ENCODE peak calls at places on chromosomes 2 and 18, in eight cellular contexts. I, R, L, B, N, J, G and V are unnamed samples. For H3K36me3, the result is how much of the 10 kb centered on the place peaks cover.

GRCh38 chr18:44518666-44519065 is 162.0 kb upstream of the SETBP1 start:
- DNase-seq in I (no peak), R (peak), L (no peak), B (no peak), N (no peak), J (no peak), G (no peak), V (no peak)

GRCh38 chr18:26429535-26429934 is 118.8 kb downstream of the KCTD1 start:
- DNase-seq in I (peak), R (peak), L (peak), B (no peak), N (peak), J (no peak), G (no peak), V (no peak)

GRCh38 chr18:78241535-78242306 is 737.9 kb upstream of the SALL3 start:
- DNase-seq in I (no peak), R (no peak), L (no peak), B (no peak), N (no peak), J (no peak), G (no peak), V (no peak)

GRCh38 chr2:157900203-157900602 is 24.1 kb upstream of the ACVR1 start:
- DNase-seq in I (no peak), R (peak), L (no peak), B (no peak), N (no peak), J (no peak), G (no peak), V (no peak)

GRCh38 chr2:182818541-182819308 is 47.7 kb downstream of the FRZB start:
- DNase-seq in I (no peak), R (no peak), L (peak), B (no peak), N (no peak), J (no peak), G (no peak), V (peak)

GRCh38 chr18:6370410-6370809 is 44.3 kb downstream of the L3MBTL4 start:
- DNase-seq in I (no peak), R (no peak), L (no peak), B (no peak), N (no peak), J (no peak), G (no peak), V (no peak)

GRCh38 chr2:191245869-191246531 is 796 bp downstream of the MYO1B start:
- DNase-seq in I (peak), R (peak), L (peak), B (peak), N (peak), J (no peak), G (peak), V (peak)

GRCh38 chr2:227460079-227460485 is 11.9 kb upstream of the AGFG1 start:
- DNase-seq in I (peak), R (peak), L (no peak), B (no peak), N (no peak), J (no peak), G (no peak), V (no peak)

GRCh38 chr2:120516323-120517314 is 170.7 kb downstream of the INHBB start:
- DNase-seq in I (peak), R (no peak), L (no peak), B (no peak), N (no peak), J (no peak), G (no peak), V (no peak)

GRCh38 chr2:63719052-63719451 is 122.6 kb upstream of the UGP2 start:
- DNase-seq in I (no peak), R (no peak), L (no peak), B (no peak), N (no peak), J (no peak), G (no peak), V (no peak)

GRCh38 chr18:65735166-65735565 is 15.6 kb upstream of the CDH7 start:
- DNase-seq in I (no peak), R (no peak), L (no peak), B (no peak), N (no peak), J (no peak), G (no peak), V (no peak)

GRCh38 chr2:44803100-44803424 is 138.4 kb upstream of the SIX3 start:
- DNase-seq in I (no peak), R (no peak), L (no peak), B (no peak), N (no peak), J (no peak), G (no peak), V (no peak)

GRCh38 chr2:60406192-60406591 is 147.3 kb downstream of the BCL11A start:
- DNase-seq in I (no peak), R (no peak), L (no peak), B (no peak), N (no peak), J (no peak), G (no peak), V (no peak)

GRCh38 chr2:233449921-233450853 is 95.9 kb downstream of the DGKD start:
- DNase-seq in I (no peak), R (no peak), L (no peak), B (no peak), N (peak), J (no peak), G (no peak), V (no peak)

GRCh38 chr2:237201461-237202287 is 116.0 kb downstream of the COPS8 start:
- DNase-seq in I (peak), R (no peak), L (no peak), B (no peak), N (peak), J (peak), G (peak), V (no peak)

GRCh38 chr18:59665057-59666007 is 31.9 kb downstream of the CCBE1 start:
- DNase-seq in I (peak), R (no peak), L (no peak), B (no peak), N (no peak), J (no peak), G (no peak), V (no peak)

GRCh38 chr2:240983361-240983995 is 14.9 kb upstream of the SNED1 start:
- DNase-seq in I (peak), R (peak), L (peak), B (peak), N (peak), J (no peak), G (no peak), V (peak)

GRCh38 chr2:10311736-10312135 is 9.0 kb downstream of the HPCAL1 start:
- DNase-seq in I (no peak), R (no peak), L (no peak), B (no peak), N (no peak), J (no peak), G (no peak), V (no peak)

DNA sequence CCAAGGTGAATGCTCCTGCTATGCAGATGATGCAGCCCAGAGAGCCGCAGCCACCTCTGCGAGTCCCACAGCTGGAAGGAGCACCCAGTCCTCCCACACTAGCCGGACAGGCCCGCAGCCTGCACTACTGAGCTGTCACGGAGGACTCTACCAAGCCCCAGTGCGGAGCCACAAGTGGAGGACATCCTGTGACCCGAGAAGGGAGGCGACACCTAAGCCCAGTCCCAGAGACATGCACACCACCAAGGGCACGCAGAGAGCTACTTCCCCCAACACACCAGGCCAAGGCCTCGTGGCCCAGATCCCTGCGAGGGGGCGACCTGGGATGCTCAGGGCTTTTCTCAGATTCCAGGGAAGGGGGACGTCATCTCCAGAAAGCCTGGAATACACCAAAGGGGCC is 12.9 kb downstream of the HS1BP3 start:
- DNase-seq in I (no peak), R (no peak), L (no peak), B (peak), N (no peak), J (no peak), G (no peak), V (no peak)
- H3K4me3 ChIP-seq in I (no peak), R (no peak), L (no peak), B (no peak), N (no peak), J (peak), G (no peak), V (no peak)

GRCh38 chr18:46519870-46520269 is 137.2 kb downstream of the LOXHD1 start:
- DNase-seq in I (no peak), R (no peak), L (no peak), B (no peak), N (no peak), J (no peak), G (no peak), V (no peak)
- H3K36me3 ChIP-seq in I (under half), R (under half), L (under half), B (under half), N (under half), J (under half), G (under half), V (under half)

DNA sequence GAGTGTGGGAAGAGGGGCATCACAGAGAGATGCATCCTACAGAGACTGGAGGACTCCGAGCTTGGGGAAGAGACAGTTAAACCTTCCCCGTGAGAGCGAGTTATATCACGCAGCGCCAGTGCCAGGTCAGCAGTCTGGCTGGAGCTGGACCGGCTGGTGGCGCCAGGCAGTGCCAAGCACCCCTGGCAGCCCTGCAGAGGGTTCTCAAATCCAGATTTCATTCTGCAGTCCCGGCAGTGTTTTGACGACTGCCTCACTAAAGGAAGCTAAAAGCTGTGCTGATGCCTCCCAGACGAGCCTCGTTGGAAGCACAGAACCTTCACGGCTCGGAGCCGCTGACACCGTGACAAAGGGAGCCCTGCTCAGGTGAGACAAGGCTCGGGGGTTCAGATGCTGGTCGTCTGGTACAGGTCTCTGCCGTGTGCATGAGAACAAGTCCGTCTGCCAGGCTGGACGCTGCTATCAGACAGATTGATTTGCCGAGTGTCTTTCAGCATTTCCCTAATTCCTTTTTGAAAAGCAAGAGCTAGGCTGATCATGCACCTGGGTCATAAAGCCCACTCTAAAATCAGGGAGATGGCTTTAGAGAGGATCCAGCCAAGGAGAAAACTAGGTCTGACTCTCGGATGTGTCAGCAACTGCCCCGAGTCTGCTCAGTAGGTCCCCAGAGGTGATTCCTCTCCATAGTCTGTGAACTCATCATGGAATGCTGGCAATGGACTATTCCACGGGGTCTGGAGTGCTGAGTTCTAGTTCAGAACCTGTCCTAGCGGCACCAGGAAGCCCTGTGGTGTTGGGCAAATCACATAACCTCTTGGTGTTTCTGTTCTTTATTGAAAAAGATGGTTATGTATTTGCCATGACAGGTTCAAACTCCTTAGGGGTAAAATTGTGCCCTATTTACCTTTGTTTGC is 240.6 kb downstream of the SOX11 start:
- DNase-seq in I (no peak), R (no peak), L (no peak), B (peak), N (no peak), J (no peak), G (no peak), V (no peak)
- H3K4me3 ChIP-seq in I (no peak), R (no peak), L (no peak), B (peak), N (no peak), J (peak), G (no peak), V (no peak)

DNA sequence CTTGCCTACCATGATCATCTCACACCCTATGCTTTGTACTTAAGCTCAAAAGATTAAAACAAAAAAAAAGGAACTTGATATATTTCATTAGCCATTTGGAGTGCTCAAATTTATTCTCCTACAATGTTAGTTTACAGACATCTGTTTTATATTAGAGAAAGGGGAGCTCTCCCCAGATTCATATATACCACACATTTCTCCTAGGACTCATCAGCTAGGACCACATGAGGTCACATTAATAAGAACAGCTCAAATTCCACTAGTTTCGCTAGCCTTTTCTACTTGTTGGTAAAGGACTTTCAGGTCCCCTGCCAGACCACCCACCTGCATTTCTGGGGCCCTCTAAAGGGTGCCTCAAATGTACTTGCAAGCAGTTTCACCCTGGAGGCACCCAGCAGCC is 151.2 kb upstream of the MMADHC start:
- DNase-seq in I (peak), R (no peak), L (no peak), B (no peak), N (no peak), J (no peak), G (no peak), V (no peak)
- H3K36me3 ChIP-seq in I (under half), R (under half), L (under half), B (under half), N (under half), J (under half), G (under half), V (under half)

GRCh38 chr2:215434447-215435260 is 1.2 kb downstream of the FN1 start:
- DNase-seq in I (no peak), R (no peak), L (no peak), B (no peak), N (no peak), J (no peak), G (no peak), V (no peak)
- H3K4me3 ChIP-seq in I (peak), R (peak), L (peak), B (peak), N (no peak), J (peak), G (peak), V (peak)

GRCh38 chr2:99404800-99405669 is 67.8 kb downstream of the EIF5B start:
- DNase-seq in I (no peak), R (no peak), L (no peak), B (no peak), N (peak), J (no peak), G (no peak), V (no peak)

GRCh38 chr2:99404039-99404799 is 67.0 kb downstream of the EIF5B start:
- DNase-seq in I (no peak), R (no peak), L (peak), B (no peak), N (no peak), J (no peak), G (no peak), V (peak)

GRCh38 chr2:99403524-99403923 is 66.3 kb downstream of the EIF5B start:
- DNase-seq in I (no peak), R (no peak), L (peak), B (no peak), N (no peak), J (no peak), G (no peak), V (peak)

GRCh38 chr2:99401841-99402240 is 64.7 kb downstream of the EIF5B start:
- DNase-seq in I (no peak), R (no peak), L (no peak), B (no peak), N (no peak), J (no peak), G (no peak), V (no peak)

GRCh38 chr2:99403084-99403483 is 65.9 kb downstream of the EIF5B start:
- DNase-seq in I (peak), R (no peak), L (no peak), B (no peak), N (no peak), J (no peak), G (no peak), V (no peak)
- H3K36me3 ChIP-seq in I (half or more), R (half or more), L (under half), B (half or more), N (under half), J (half or more), G (under half), V (half or more)

DNA sequence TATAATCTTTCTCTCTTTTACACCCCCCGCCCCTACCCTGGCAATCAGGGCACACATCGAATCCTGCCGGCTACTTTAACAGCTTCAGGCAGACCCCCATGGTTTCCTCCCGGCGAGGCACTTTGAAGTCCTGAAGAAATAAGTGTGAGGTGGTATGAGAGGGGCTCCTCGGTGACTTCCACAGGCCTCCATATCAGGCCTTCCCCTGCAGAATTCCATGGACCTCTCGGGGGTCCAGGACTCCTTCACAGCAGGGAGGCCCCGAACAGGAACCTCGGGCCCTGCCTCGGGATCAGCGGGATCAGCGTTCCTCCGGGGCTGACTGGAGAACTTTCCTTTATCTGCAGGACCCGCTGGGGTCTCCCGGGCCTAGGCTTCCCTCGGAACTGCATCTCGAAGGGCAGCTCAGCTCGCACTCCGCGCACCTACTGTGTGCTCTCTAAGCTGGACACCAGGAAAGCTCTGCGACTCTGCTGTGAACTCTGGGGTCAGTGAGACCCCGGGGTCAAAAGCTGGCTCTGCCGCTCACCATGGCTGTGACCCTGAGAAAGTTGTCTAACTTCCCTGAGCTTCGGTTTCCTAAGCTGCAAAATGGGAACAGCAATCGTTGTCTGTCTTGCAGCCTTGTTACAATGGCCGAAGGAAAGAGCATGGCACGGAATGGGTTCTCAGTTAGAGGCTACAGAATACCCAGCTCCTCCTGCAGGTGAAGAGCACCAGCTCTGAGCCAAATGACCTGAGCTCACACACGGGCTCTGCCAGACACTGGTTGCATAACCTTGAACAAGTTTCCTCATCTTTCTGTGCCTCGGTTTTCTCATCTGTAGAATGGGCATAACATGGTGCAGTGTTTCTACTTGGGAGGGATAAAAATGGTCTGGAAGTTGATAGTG is 97.4 kb upstream of the ID2 start:
- DNase-seq in I (no peak), R (no peak), L (no peak), B (no peak), N (no peak), J (no peak), G (no peak), V (no peak)
- H3K4me3 ChIP-seq in I (no peak), R (no peak), L (peak), B (peak), N (no peak), J (peak), G (no peak), V (peak)

DNA sequence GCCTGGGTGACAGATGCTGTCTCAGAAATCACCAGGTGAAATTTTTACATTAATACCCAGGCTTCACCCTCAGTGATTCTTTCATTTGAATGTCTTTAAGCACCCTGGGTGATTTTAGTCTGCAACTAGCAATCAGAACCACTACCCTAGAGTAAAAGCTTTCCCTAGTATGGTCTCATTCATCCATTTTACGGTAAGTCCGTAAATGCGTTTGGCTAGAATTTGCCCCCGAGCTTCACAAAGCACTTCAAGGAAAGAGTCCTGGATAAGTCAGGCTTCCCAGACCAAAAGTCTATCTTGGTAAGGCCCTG is 9.7 kb downstream of the SRSF7 start:
- DNase-seq in I (no peak), R (no peak), L (no peak), B (no peak), N (no peak), J (no peak), G (peak), V (no peak)
- H3K36me3 ChIP-seq in I (under half), R (under half), L (under half), B (half or more), N (under half), J (half or more), G (under half), V (half or more)

DNA sequence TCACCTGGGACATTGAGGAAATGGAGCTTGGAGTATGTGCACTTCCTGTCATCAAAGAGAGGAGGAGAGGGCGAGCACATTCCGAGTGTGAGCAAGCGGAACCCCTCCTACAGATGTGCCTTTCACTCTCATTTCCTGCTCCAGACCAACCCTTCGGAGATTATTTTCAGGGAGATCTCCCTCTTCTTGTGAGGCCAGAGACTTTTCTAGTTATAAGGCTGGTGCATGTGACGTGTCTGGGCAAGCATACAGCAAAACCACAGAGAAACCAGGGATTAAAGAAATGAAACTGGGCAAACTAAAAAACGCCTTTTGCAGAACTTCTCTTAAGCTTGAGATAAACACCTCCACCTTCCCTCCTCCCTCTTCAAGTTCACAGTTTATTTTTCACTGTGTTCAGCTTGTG is 409.2 kb upstream of the TCF4 start:
- DNase-seq in I (no peak), R (peak), L (no peak), B (no peak), N (no peak), J (no peak), G (no peak), V (no peak)
- H3K4me3 ChIP-seq in I (no peak), R (no peak), L (no peak), B (no peak), N (no peak), J (no peak), G (no peak), V (no peak)